ENCODE peak calls at places on chromosomes 3 and 15, in nine cellular contexts. I is HFF-Myc, W is AG04450, Q is glutamatergic neuron, C is fibroblast of lung, X is uterus, F is GM12865, D is Panc1, L is lower lobe of right lung. H is an unnamed sample.

GRCh38 chr3:193522473-193522872 is 32.2 kb downstream of the ATP13A4 start:
- DNase-seq in Q (no peak), D (no peak), W (no peak), F (no peak), L (no peak), C (no peak), I (no peak), X (no peak), H (no peak)

GRCh38 chr15:50633653-50634052 is 52.9 kb downstream of the TRPM7 start:
- DNase-seq in C (peak; percentile 5), I (no peak), Q (no peak), D (no peak), F (no peak), W (no peak), L (no peak), X (no peak), H (no peak)

GRCh38 chr3:50339485-50340196 is 995 bp downstream of the RASSF1 start:
- DNase-seq in W (no peak), X (no peak), C (no peak), L (peak; percentile 48), Q (no peak), D (no peak), F (no peak), I (no peak), H (peak; percentile 57)

GRCh38 chr15:69015591-69015990 is 1.1 kb downstream of the NOX5 start:
- DNase-seq in Q (no peak), D (no peak), F (no peak), X (no peak), L (no peak), I (no peak), C (no peak), W (no peak), H (no peak)

GRCh38 chr15:41577863-41578735 is 19.1 kb downstream of the TYRO3 start:
- DNase-seq in F (no peak), I (no peak), L (no peak), Q (no peak), C (no peak), X (no peak), W (no peak), D (no peak), H (no peak)

GRCh38 chr3:134201201-134202130 is 49.2 kb downstream of the RYK start:
- DNase-seq in C (peak; percentile 96), D (no peak), X (no peak), L (no peak), F (no peak), I (no peak), Q (no peak), W (peak; percentile 63), H (peak; percentile 78)

GRCh38 chr15:90592144-90592887 is 62.6 kb downstream of the CRTC3 start:
- DNase-seq in Q (no peak), F (no peak), C (peak; percentile 81), X (no peak), I (peak; percentile 39), D (no peak), W (peak; percentile 64), L (no peak), H (peak; percentile 82)

GRCh38 chr3:32176989-32177701 is 61.3 kb upstream of the CMTM8 start:
- DNase-seq in C (peak; percentile 46), D (peak; percentile 68), X (no peak), Q (peak; percentile 26), I (peak; percentile 20), F (peak; percentile 60), W (no peak), L (no peak), H (peak; percentile 46)

GRCh38 chr15:91422704-91423254 is 322.7 kb downstream of the SV2B start:
- DNase-seq in L (no peak), C (no peak), I (no peak), Q (no peak), F (no peak), X (no peak), W (no peak), D (no peak), H (no peak)

GRCh38 chr3:36700537-36701248 is 63.7 kb downstream of the DCLK3 start:
- DNase-seq in W (peak; percentile 54), C (peak; percentile 74), D (peak; percentile 55), I (no peak), F (peak; percentile 69), L (peak; percentile 58), X (peak; percentile 53), Q (peak; percentile 76), H (peak; percentile 68)

GRCh38 chr3:36704280-36704679 is 60.1 kb downstream of the DCLK3 start:
- DNase-seq in C (no peak), X (no peak), L (no peak), F (no peak), D (no peak), I (no peak), Q (no peak), W (no peak), H (no peak)

GRCh38 chr3:36698314-36698713 is 66.0 kb downstream of the DCLK3 start:
- DNase-seq in W (no peak), I (no peak), D (no peak), F (no peak), Q (no peak), L (no peak), X (no peak), C (no peak), H (no peak)

GRCh38 chr3:36701903-36702374 is 62.4 kb downstream of the DCLK3 start:
- DNase-seq in W (peak; percentile 76), Q (no peak), L (no peak), D (peak; percentile 24), I (peak; percentile 59), C (peak; percentile 90), F (no peak), X (no peak), H (peak; percentile 89)

GRCh38 chr3:36701249-36701572 is 63.1 kb downstream of the DCLK3 start:
- DNase-seq in Q (no peak), I (no peak), L (no peak), D (no peak), W (no peak), C (peak; percentile 24), F (no peak), X (no peak), H (no peak)
- TF ChIP-seq CTCF in Q (peak; percentile 3), I (no peak), L (no peak), D (peak; percentile 46), W (no peak), C (no peak), F (no peak), X (no peak), H (no peak)

GRCh38 chr3:119492810-119493209 is 5.5 kb upstream of the TIMMDC1 start:
- DNase-seq in D (no peak), W (no peak), I (no peak), F (no peak), Q (no peak), X (no peak), L (no peak), C (no peak), H (no peak)

GRCh38 chr3:119497824-119498187 is 541 bp upstream of the TIMMDC1 start:
- DNase-seq in F (peak; percentile 18), I (no peak), W (no peak), D (peak; percentile 15), L (no peak), X (no peak), C (peak; percentile 38), Q (no peak), H (no peak)

GRCh38 chr3:119492128-119492527 is 6.2 kb upstream of the TIMMDC1 start:
- DNase-seq in W (no peak), I (no peak), Q (no peak), C (peak; percentile 29), L (no peak), F (no peak), X (no peak), D (no peak), H (no peak)

GRCh38 chr3:119498188-119498987 is at the start of gene TIMMDC1:
- DNase-seq in W (peak; percentile 86), I (peak; percentile 82), Q (peak; percentile 98), F (peak; percentile 98), C (peak; percentile 97), L (peak; percentile 97), D (peak; percentile 90), X (peak; percentile 97), H (peak; percentile 94)

GRCh38 chr3:119494597-119494996 is 3.8 kb upstream of the TIMMDC1 start:
- DNase-seq in D (no peak), F (no peak), L (no peak), I (no peak), W (no peak), C (no peak), X (no peak), Q (no peak), H (no peak)
- TF ChIP-seq CTCF in D (no peak), F (no peak), L (no peak), I (no peak), W (no peak), C (no peak), X (no peak), Q (peak; percentile 49), H (peak; percentile 45)

DNA sequence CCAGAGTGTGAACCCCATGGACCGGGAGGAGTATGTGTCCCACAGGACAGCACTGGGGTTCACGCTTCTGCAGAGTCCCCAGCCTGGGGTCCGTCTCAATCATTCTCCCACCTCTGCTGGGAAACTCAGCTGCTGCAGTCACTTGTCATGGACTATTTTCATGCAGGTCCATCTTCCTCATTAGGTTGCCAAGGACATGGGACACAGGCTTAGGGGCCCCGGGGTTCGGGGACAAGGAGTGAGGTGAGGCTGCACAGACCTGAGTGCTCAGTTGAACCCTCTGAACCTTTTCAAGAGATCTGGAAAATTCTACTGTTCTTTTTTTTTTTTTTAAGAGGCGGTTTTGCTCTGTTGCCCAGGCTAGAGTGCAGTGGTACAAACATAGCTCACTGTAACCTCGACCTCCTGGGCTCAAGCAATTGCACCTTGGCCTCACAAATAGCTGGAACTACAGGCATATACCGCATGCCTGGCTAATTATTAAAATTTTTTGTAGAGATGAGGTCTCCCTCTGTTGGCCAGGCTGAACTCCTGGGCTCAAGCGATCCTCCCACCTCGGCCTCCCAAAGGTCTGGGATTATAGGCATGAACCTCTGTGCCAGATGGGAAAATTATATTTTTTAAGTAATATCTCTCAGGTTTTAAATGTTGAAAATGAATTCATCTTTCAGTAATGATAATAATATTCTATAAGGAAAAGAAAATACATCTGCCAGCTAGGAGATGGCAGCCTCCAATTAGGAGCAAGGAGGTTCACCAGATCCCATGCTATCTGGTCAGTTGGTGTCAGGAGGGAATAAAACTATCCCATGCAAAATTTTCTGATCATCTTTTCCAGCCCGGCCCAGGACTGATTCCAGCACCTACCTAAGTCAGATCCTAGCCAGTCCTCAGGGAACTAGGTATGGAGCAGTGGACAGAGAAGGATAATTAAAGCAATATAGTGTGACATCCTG is 45.2 kb downstream of the RPN1 start:
- DNase-seq in I (no peak), W (no peak), L (no peak), D (no peak), Q (no peak), F (no peak), X (no peak), C (no peak), H (no peak)
- TF ChIP-seq CTCF in I (no peak), W (no peak), L (no peak), D (no peak), Q (no peak), F (no peak), X (no peak), C (no peak), H (peak; percentile 39)

GRCh38 chr3:187739561-187740445 is 5.5 kb downstream of the BCL6 start:
- DNase-seq in Q (peak; percentile 85), C (peak; percentile 94), W (peak; percentile 85), F (peak; percentile 70), X (peak; percentile 95), D (peak; percentile 72), L (peak; percentile 88), I (peak; percentile 84), H (peak; percentile 91)
- TF ChIP-seq CTCF in Q (peak; percentile 87), C (peak; percentile 94), W (peak; percentile 95), F (peak; percentile 98), X (peak; percentile 96), D (peak; percentile 100), L (peak; percentile 95), I (peak; percentile 98), H (peak; percentile 94)

GRCh38 chr3:82163907-82164520 is 402.6 kb upstream of the GBE1 start:
- DNase-seq in I (no peak), Q (no peak), W (no peak), D (no peak), L (no peak), X (no peak), C (peak; percentile 13), F (peak; percentile 17), H (peak; percentile 11)
- TF ChIP-seq CTCF in I (no peak), Q (peak; percentile 88), W (peak; percentile 31), D (no peak), L (no peak), X (no peak), C (no peak), F (no peak), H (peak; percentile 75)